ENCODE peak calls at places on chromosomes 3 and 15, in ten cellular contexts. D is astrocyte; A is substantia nigra; B is cardiac fibroblast; I is GM12892; Z is stimulated activated effector memory CD8-positive, alpha-beta T cell treated with anti-CD3 and anti-CD28 coated beads, Interleukin-12 subunit alpha, Interleukin-12 subunit beta, amount 100 ng/mL, for 72 hours; W is effector memory CD8-positive, alpha-beta T cell; L is HEK293T; F is mammary epithelial cell; V is lower lobe of right lung. E is an unnamed sample.

GRCh38 chr3:101495552-101495951 is 17.5 kb downstream of the SENP7 start:
- DNase-seq in A (no peak), W (no peak), L (no peak), D (no peak), F (no peak), V (no peak), I (no peak), Z (no peak), B (no peak), E (no peak)

GRCh38 chr15:67543348-67543718 is 830 bp downstream of the MAP2K5 start:
- DNase-seq in V (no peak), B (peak; percentile 9), W (no peak), I (no peak), Z (no peak), A (peak; percentile 43), D (no peak), F (peak; percentile 11), L (peak; percentile 29), E (no peak)

GRCh38 chr3:177201707-177202397 is 4.6 kb upstream of the TBL1XR1 start:
- DNase-seq in D (no peak), F (peak; percentile 90), A (no peak), L (no peak), W (peak; percentile 41), Z (peak; percentile 76), V (no peak), I (peak; percentile 48), B (no peak), E (no peak)

GRCh38 chr15:70474682-70475438 is 288.5 kb downstream of the UACA start:
- DNase-seq in F (peak; percentile 98), B (peak; percentile 91), Z (no peak), W (peak; percentile 33), D (peak; percentile 100), I (no peak), A (peak; percentile 18), V (peak; percentile 89), L (no peak), E (peak; percentile 90)

GRCh38 chr3:31772781-31773180 is 208.3 kb downstream of the OSBPL10 start:
- DNase-seq in F (no peak), L (no peak), W (no peak), V (no peak), B (no peak), A (no peak), I (no peak), Z (no peak), D (no peak), E (no peak)

GRCh38 chr15:68541743-68542142 is 37.0 kb upstream of the CORO2B start:
- DNase-seq in I (no peak), F (no peak), B (no peak), A (no peak), L (no peak), V (no peak), Z (no peak), D (no peak), W (no peak), E (no peak)

GRCh38 chr15:38225381-38225780 is 27.3 kb upstream of the SPRED1 start:
- DNase-seq in Z (no peak), L (no peak), W (no peak), D (peak; percentile 36), B (peak; percentile 20), F (peak; percentile 46), A (no peak), V (no peak), I (no peak), E (no peak)

GRCh38 chr3:46407976-46408375 is 917 bp downstream of the CCRL2 start:
- DNase-seq in F (no peak), L (no peak), I (no peak), Z (no peak), A (no peak), D (no peak), W (no peak), V (no peak), B (no peak), E (no peak)

GRCh38 chr15:26771168-26771916 is 1.5 kb downstream of the GABRB3 start:
- DNase-seq in I (no peak), F (no peak), Z (no peak), L (no peak), A (peak; percentile 53), D (no peak), V (no peak), B (no peak), W (no peak), E (no peak)

GRCh38 chr3:129128357-129129155 is 7.0 kb upstream of the RAB43 start:
- DNase-seq in L (no peak), I (no peak), A (no peak), Z (no peak), W (no peak), D (no peak), V (no peak), F (no peak), B (no peak), E (no peak)

GRCh38 chr15:43484455-43484854 is 8.5 kb downstream of the TP53BP1 start:
- DNase-seq in B (peak; percentile 15), F (no peak), Z (no peak), D (no peak), V (no peak), A (no peak), I (no peak), L (no peak), W (no peak), E (no peak)

GRCh38 chr3:183244219-183244618 is 8.8 kb upstream of the B3GNT5 start:
- DNase-seq in B (peak; percentile 31), V (peak; percentile 77), F (peak; percentile 57), Z (no peak), I (no peak), W (no peak), L (no peak), A (no peak), D (peak; percentile 23), E (no peak)

GRCh38 chr3:168952551-168952950 is 711.0 kb downstream of the MECOM start:
- DNase-seq in B (peak; percentile 67), V (no peak), A (no peak), F (peak; percentile 37), Z (no peak), W (no peak), I (no peak), L (no peak), D (peak; percentile 18), E (no peak)

GRCh38 chr3:53919741-53920140 is 28.1 kb upstream of the SELENOK start:
- DNase-seq in D (no peak), I (no peak), V (no peak), F (no peak), W (no peak), A (no peak), Z (no peak), B (no peak), L (no peak), E (no peak)

GRCh38 chr3:139248593-139249255 is 95.1 kb upstream of the MRPS22 start:
- DNase-seq in W (no peak), Z (peak; percentile 33), V (no peak), A (no peak), F (no peak), D (no peak), I (no peak), L (no peak), B (no peak), E (no peak)

GRCh38 chr3:61200255-61200654 is 51.0 kb downstream of the FHIT start:
- DNase-seq in V (no peak), D (no peak), W (no peak), F (no peak), L (no peak), B (no peak), A (no peak), Z (no peak), I (no peak), E (no peak)

GRCh38 chr3:14780927-14781507 is 37.7 kb upstream of the FGD5 start:
- DNase-seq in V (peak; percentile 68), I (peak; percentile 49), L (peak; percentile 44), D (peak; percentile 6), F (peak; percentile 39), W (no peak), A (no peak), B (peak; percentile 51), Z (no peak), E (peak; percentile 81)

GRCh38 chr15:63348392-63348791 is 33.3 kb downstream of the CA12 start:
- DNase-seq in V (peak; percentile 64), Z (no peak), F (peak; percentile 80), W (no peak), A (peak; percentile 54), B (peak; percentile 83), L (no peak), D (peak; percentile 49), I (no peak), E (no peak)

GRCh38 chr3:69433938-69434263 is 48.0 kb upstream of the FRMD4B start:
- DNase-seq in L (no peak), D (peak; percentile 27), B (no peak), A (no peak), F (peak; percentile 45), Z (no peak), W (no peak), I (no peak), V (no peak), E (no peak)

GRCh38 chr3:139364549-139364948 is 20.7 kb downstream of the MRPS22 start:
- DNase-seq in V (no peak), I (no peak), B (no peak), F (no peak), W (no peak), A (no peak), L (no peak), Z (no peak), D (no peak), E (no peak)

GRCh38 chr15:84736375-84736774 is 12.0 kb upstream of the ZNF592 start:
- DNase-seq in F (no peak), B (no peak), A (no peak), W (peak; percentile 53), Z (peak; percentile 83), V (no peak), D (no peak), I (peak; percentile 44), L (no peak), E (no peak)

GRCh38 chr3:64341355-64341754 is 116.1 kb upstream of the PRICKLE2 start:
- DNase-seq in D (peak; percentile 46), B (peak; percentile 57), A (no peak), F (no peak), V (no peak), W (no peak), Z (no peak), I (no peak), L (no peak), E (no peak)

E was measured in left lung.